ENCODE peak calls at places on chromosomes 12 and 14, in seven cellular contexts. A is BJ; Z is CD4-positive, CD25-positive, alpha-beta regulatory T cell; W is body of pancreas; P is GM12878; U is WERI-Rb-1; L is mesendoderm. M is an unnamed sample.

GRCh38 chr12:69657376-69658137 is 41.5 kb downstream of the BEST3 start:
- DNase-seq in W (no peak), Z (no peak), U (no peak), A (no peak), L (peak; percentile 38), P (no peak), M (no peak)

GRCh38 chr12:125533434-125534029 is 468.3 kb downstream of the AACS start:
- DNase-seq in L (peak; percentile 69), A (no peak), U (peak; percentile 56), P (no peak), W (peak; percentile 28), Z (no peak), M (peak; percentile 70)

GRCh38 chr14:71597289-71597920 is 334.8 kb upstream of the RGS6 start:
- DNase-seq in U (no peak), P (no peak), Z (no peak), L (no peak), W (no peak), A (no peak), M (no peak)

GRCh38 chr12:3251067-3251466 is 173.9 kb downstream of the TSPAN9 start:
- DNase-seq in P (no peak), A (no peak), Z (no peak), L (no peak), W (no peak), U (no peak), M (no peak)

GRCh38 chr12:24133385-24133784 is 183.9 kb upstream of the SOX5 start:
- DNase-seq in A (no peak), W (no peak), U (no peak), P (peak; percentile 40), L (peak; percentile 89), Z (no peak), M (no peak)

GRCh38 chr14:63524537-63525155 is 18.5 kb downstream of the PPP2R5E start:
- DNase-seq in Z (no peak), W (no peak), A (no peak), L (no peak), P (peak; percentile 45), U (no peak), M (no peak)

GRCh38 chr14:46840971-46841729 is 189.6 kb upstream of the RPL10L start:
- DNase-seq in A (no peak), W (no peak), L (peak; percentile 59), U (no peak), Z (no peak), P (no peak), M (no peak)

GRCh38 chr14:59281613-59282012 is 93.1 kb downstream of the DAAM1 start:
- DNase-seq in L (peak; percentile 54), U (no peak), A (no peak), P (no peak), W (no peak), Z (no peak), M (no peak)

GRCh38 chr12:53664191-53664590 is 11.7 kb downstream of the ATP5MC2 start:
- DNase-seq in P (no peak), A (no peak), U (no peak), L (no peak), Z (no peak), W (no peak), M (no peak)

GRCh38 chr14:100320157-100320856 is 2.8 kb upstream of the SLC25A47 start:
- DNase-seq in Z (no peak), L (no peak), A (no peak), W (no peak), U (no peak), P (no peak), M (no peak)

GRCh38 chr12:1529228-1529861 is 65.0 kb downstream of the FBXL14 start:
- DNase-seq in P (no peak), A (no peak), L (no peak), Z (no peak), U (no peak), W (no peak), M (no peak)

GRCh38 chr12:2749580-2749979 is 45.2 kb upstream of the FKBP4 start:
- DNase-seq in A (no peak), Z (no peak), U (no peak), W (no peak), L (no peak), P (no peak), M (no peak)

GRCh38 chr14:91257328-91258020 is 13.0 kb upstream of the GPR68 start:
- DNase-seq in W (no peak), Z (no peak), A (no peak), L (peak; percentile 93), P (no peak), U (peak; percentile 65), M (peak; percentile 56)

GRCh38 chr14:99004112-99004511 is 267.9 kb downstream of the BCL11B start:
- DNase-seq in W (no peak), Z (no peak), P (no peak), A (no peak), L (no peak), U (no peak), M (no peak)

GRCh38 chr12:122560138-122560537 is 33.1 kb downstream of the KNTC1 start:
- DNase-seq in W (no peak), Z (no peak), A (no peak), P (no peak), L (no peak), U (no peak), M (no peak)

GRCh38 chr12:115946867-115947695 is 330.4 kb downstream of the MED13L start:
- DNase-seq in U (no peak), A (no peak), P (no peak), W (no peak), L (peak; percentile 17), Z (no peak), M (no peak)

GRCh38 chr12:13135336-13136178 is 32.1 kb upstream of the GSG1 start:
- DNase-seq in Z (no peak), P (no peak), W (peak; percentile 58), L (peak; percentile 80), A (peak; percentile 74), U (no peak), M (no peak)

GRCh38 chr12:52279683-52280318 is 5.4 kb downstream of the KRT86 start:
- DNase-seq in A (no peak), U (no peak), L (no peak), W (no peak), P (no peak), Z (no peak), M (no peak)

GRCh38 chr12:117489671-117490070 is 128.2 kb upstream of the NOS1 start:
- DNase-seq in A (no peak), L (no peak), W (no peak), Z (no peak), P (no peak), U (no peak), M (no peak)

GRCh38 chr12:47736877-47737676 is 11.8 kb upstream of the ENDOU start:
- DNase-seq in U (no peak), W (peak; percentile 89), P (no peak), A (no peak), L (no peak), Z (no peak), M (peak; percentile 52)

GRCh38 chr14:72476657-72477499 is 417.0 kb downstream of the DPF3 start:
- DNase-seq in P (peak; percentile 100), A (peak; percentile 66), U (no peak), Z (peak; percentile 9), W (no peak), L (peak; percentile 46), M (no peak)

GRCh38 chr14:50001146-50001998 is 108.5 kb downstream of the ARF6 start:
- DNase-seq in P (no peak), U (peak; percentile 23), W (peak; percentile 45), L (peak; percentile 77), Z (peak; percentile 50), A (peak; percentile 68), M (no peak)

GRCh38 chr14:89509891-89510290 is 92.9 kb upstream of the FOXN3 start:
- DNase-seq in P (no peak), L (peak; percentile 87), W (no peak), A (no peak), U (no peak), Z (no peak), M (no peak)

DNA sequence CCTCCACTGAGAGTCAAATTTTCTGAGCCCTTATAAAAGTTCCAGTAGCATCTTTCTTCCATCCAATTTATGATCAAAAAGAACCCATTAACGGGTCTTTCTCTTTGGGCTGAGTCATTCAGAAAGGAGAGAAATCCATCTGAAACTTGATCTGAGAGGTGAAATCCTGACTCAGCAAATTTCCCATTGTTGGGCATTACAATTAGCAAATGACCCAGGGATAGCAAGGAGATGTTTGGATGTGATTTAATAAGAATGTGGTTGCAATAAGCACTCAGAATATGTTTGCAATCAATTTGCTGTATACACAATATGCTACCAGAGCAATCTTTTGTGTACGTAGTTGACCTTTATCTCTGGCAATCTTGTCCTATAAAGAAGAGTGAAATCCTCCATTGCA is 122.7 kb downstream of the CCDC60 start:
- DNase-seq in U (no peak), P (no peak), Z (no peak), A (no peak), W (no peak), L (peak; percentile 60), M (no peak)
- H3K4me3 ChIP-seq in U (no peak overlapping the region), P (no peak overlapping the region), Z (no peak overlapping the region), A (no peak overlapping the region), W (no peak overlapping the region), L (no peak overlapping the region), M (no peak overlapping the region)

GRCh38 chr12:103834897-103835390 is 6.1 kb downstream of the NT5DC3 start:
- DNase-seq in L (no peak), P (no peak), W (no peak), U (no peak), Z (no peak), A (no peak), M (no peak)
- H3K4me3 ChIP-seq in L (no peak overlapping the region), P (no peak overlapping the region), W (no peak overlapping the region), U (no peak overlapping the region), Z (no peak overlapping the region), A (no peak overlapping the region), M (no peak overlapping the region)

GRCh38 chr12:101671839-101672238 is 25.6 kb upstream of the CHPT1 start:
- DNase-seq in W (no peak), P (no peak), L (no peak), A (no peak), U (no peak), Z (no peak), M (no peak)
- H3K4me3 ChIP-seq in W (no peak overlapping the region), P (no peak overlapping the region), L (no peak overlapping the region), A (no peak overlapping the region), U (no peak overlapping the region), Z (no peak overlapping the region), M (no peak overlapping the region)

DNA sequence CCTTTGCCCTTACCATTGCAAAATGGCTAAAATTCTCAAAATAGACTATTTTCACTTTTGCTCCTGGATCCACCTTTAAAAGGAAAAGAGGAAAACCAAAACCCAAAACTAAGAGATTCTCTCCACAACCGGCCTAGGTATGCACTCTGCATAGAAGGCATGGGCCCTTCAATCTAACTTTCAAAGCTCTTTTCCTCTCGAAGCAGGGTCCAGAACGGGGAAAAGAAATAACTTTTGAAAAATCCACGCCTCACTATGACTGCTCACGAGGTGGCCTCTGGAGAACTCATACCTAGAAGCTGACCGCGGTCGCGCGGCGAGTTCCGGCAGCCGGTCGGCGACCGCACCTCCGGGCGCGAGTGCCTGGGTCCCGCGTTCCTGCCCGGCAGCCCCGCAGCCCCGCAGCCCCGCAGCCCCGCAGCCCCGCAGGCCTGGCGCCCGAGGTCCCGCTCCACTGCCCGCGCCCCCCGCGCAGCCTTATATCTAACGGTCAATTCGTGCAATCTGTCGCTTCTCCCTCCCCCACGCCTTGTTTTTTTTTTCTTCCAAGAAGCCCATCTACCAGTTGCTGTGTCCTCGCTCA is 2.6 kb downstream of the OTX2 start:
- DNase-seq in W (no peak), P (no peak), Z (no peak), A (no peak), U (peak; percentile 62), L (no peak), M (no peak)
- H3K4me3 ChIP-seq in W (no peak overlapping the region), P (no peak overlapping the region), Z (no peak overlapping the region), A (no peak overlapping the region), U (peak overlapping the region; percentile 99), L (peak overlapping the region; percentile 77), M (no peak overlapping the region)